ENCODE peak calls at places on chromosome 21, in four cellular contexts. R is pancreas, O is body of pancreas, H is small intestine. N is an unnamed sample.

GRCh38 chr21:16455526-16455925 is 725.7 kb downstream of the USP25 start:
- DNase-seq in H (no peak), O (no peak), R (no peak), N (no peak)

GRCh38 chr21:33587792-33588484 is 546 bp downstream of the DONSON start:
- DNase-seq in O (peak), R (peak), H (peak), N (peak)

GRCh38 chr21:41641821-41642368 is 125.0 kb downstream of the RIPK4 start:
- DNase-seq in R (no peak), O (peak), H (no peak), N (peak)

GRCh38 chr21:33383056-33383888 is 19.9 kb upstream of the IFNGR2 start:
- DNase-seq in R (peak), H (peak), O (peak), N (peak)

GRCh38 chr21:41692216-41692615 is 74.6 kb downstream of the RIPK4 start:
- DNase-seq in O (no peak), R (no peak), H (no peak), N (peak)

GRCh38 chr21:32403201-32403701 is 9.3 kb upstream of the EVA1C start:
- DNase-seq in H (peak), O (peak), R (peak), N (peak)

GRCh38 chr21:17682924-17683323 is 70.2 kb upstream of the BTG3 start:
- DNase-seq in O (no peak), R (no peak), H (no peak), N (no peak)

GRCh38 chr21:42063206-42063577 is 7.9 kb upstream of the UMODL1 start:
- DNase-seq in H (peak), R (no peak), O (peak), N (no peak)

GRCh38 chr21:40846057-40846456 is 901 bp downstream of the DSCAM start:
- DNase-seq in H (no peak), O (no peak), R (no peak), N (no peak)

GRCh38 chr21:14545906-14546480 is at the start of gene SAMSN1:
- DNase-seq in H (peak), O (peak), R (peak), N (no peak)

GRCh38 chr21:28627691-28628090 is 365.0 kb downstream of the LTN1 start:
- DNase-seq in R (no peak), H (no peak), O (no peak), N (no peak)

DNA sequence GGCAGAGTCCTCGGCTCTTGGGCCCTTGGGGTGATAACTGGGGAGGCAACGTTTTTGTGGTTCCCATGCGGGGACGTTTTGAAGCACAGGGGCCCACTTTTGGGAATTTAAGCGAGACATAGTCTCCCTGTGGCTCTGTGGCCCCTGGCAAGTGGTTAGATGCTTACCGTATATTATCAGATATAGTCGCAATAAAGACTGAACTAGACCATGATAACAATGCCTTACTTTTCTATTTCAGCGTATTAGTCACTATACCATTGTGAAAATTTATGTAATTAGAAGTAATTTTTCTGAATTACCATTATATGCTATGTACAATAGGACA is 538 bp upstream of the RCAN1 start:
- DNase-seq in R (no peak), H (no peak), O (no peak), N (no peak)
- H3K27ac ChIP-seq in R (peak), H (peak), O (peak), N (no peak)

GRCh38 chr21:31340942-31341487 is 3.0 kb downstream of the TIAM1 start:
- DNase-seq in O (no peak), R (no peak), H (no peak), N (no peak)

GRCh38 chr21:31342328-31342727 is 1.7 kb downstream of the TIAM1 start:
- DNase-seq in O (no peak), H (no peak), R (no peak), N (no peak)

GRCh38 chr21:31340499-31340898 is 3.6 kb downstream of the TIAM1 start:
- DNase-seq in R (no peak), O (no peak), H (no peak), N (no peak)

GRCh38 chr21:31343680-31344480 is at the start of gene TIAM1:
- DNase-seq in O (peak), R (peak), H (peak), N (peak)

DNA sequence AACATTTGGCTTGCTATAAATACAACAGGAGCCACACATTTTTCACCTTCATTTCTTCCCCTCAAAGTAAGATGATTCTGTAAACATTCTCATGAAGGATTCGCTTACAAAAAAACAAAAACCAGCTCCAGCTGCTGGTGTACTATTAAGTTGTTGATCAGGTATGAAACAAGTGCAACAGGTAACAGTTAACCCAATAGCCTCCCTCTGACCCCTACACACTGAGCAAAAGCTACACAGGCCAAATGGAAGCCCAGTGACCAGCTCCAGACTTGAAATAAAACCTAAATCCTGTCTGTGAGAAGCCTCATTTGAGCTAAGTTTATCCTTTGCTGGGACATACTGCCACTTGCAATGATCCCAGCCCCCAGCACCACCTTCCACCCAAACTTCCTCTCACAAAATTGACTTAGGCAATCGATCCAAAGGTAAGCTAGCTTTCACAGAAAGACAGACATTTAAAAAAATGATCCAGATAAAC is 991 bp downstream of the TIAM1 start:
- DNase-seq in R (no peak), H (no peak), O (no peak), N (no peak)
- H3K27ac ChIP-seq in R (no peak), H (no peak), O (no peak), N (peak)

GRCh38 chr21:45474323-45474950 is 67.8 kb downstream of the SLC19A1 start:
- DNase-seq in O (no peak), H (no peak), R (no peak), N (no peak)
- H3K27ac ChIP-seq in O (no peak), H (no peak), R (no peak), N (no peak)

DNA sequence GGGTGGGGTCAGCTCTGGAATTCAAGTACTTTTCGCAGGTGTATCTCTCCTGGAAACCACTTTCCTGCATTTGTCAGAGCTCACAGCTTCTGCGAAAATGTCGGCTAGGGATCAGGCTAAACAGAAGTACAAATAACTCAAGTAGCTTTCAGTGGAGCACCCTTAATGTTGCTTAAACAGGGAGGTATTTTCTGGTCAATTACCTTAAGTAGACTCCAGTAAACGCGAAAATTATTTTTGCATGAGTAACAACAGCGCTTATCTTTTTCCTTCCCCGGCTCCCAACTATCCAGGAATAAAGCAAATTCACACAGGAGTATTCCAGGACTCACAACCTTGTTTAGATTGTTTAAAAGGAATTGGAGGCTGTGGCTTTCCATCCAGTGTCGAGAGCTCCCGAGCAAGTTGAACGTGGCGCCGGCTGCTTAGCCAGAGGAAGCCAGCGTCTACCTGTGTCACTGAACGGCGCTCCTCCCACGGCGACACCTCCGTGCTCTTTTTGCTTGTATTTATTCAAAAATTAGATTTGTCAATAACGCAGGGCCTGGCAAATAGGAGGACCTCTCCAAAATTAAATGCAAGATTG is 7.3 kb upstream of the SIM2 start:
- DNase-seq in O (no peak), H (no peak), R (no peak), N (no peak)
- H3K27ac ChIP-seq in O (no peak), H (no peak), R (no peak), N (no peak)

GRCh38 chr21:34973685-34974084 is 75.4 kb downstream of the RUNX1 start:
- DNase-seq in O (no peak), H (no peak), R (no peak), N (no peak)

GRCh38 chr21:34977333-34977732 is 71.8 kb downstream of the RUNX1 start:
- DNase-seq in O (no peak), H (no peak), R (no peak), N (no peak)

GRCh38 chr21:34971656-34972055 is 77.4 kb downstream of the RUNX1 start:
- DNase-seq in O (no peak), H (no peak), R (no peak), N (no peak)

GRCh38 chr21:34970566-34970965 is 78.5 kb downstream of the RUNX1 start:
- DNase-seq in R (no peak), O (no peak), H (no peak), N (no peak)

DNA sequence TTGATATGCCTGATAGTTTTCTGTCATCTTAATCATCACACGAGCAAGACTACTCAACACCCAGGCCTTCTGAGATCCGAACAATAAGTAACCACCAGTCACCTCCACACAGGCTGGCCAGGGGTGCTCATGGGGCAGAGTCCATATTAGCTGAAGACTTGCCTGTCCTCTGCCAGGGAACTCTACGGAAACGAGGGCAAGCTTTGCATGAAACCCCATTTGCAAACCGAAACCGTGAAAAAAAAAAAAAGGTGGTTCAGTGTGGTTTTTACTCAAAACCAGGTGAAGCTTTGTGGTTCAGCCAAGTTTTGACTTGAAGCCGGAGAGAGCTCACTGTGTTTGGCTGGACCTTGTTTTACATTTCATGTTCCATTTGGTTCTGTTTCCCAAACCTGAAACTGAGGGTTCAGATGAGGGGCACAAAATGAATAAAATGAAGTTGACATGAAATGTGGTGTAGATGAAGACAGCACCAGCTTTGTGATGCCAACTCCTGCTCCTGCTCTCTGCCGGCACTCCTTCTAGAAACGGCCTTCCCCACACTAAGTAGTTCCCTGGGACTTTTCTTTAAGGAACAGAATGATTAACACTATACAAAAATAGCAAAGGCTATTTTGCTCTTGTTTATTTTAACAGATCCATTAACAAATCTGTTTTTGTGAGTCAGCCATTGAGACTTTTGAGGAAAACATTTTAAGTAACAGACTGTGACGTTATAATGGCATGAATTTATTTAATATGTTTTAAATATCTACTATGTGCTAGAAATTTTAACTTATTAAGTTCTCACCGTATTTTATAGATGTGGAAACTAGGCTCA is 74.7 kb downstream of the RUNX1 start:
- DNase-seq in H (peak), O (no peak), R (no peak), N (peak)
- H3K27ac ChIP-seq in H (no peak), O (no peak), R (no peak), N (peak)

GRCh38 chr21:38930065-38930464 is 124.3 kb downstream of the ETS2 start:
- DNase-seq in O (no peak), R (no peak), H (no peak), N (no peak)
- H3K27ac ChIP-seq in O (no peak), R (no peak), H (no peak), N (peak)

GRCh38 chr21:34701726-34702125 is 32.9 kb downstream of the CLIC6 start:
- DNase-seq in O (no peak), R (no peak), H (no peak), N (no peak)

GRCh38 chr21:34705032-34705431 is 36.2 kb downstream of the CLIC6 start:
- DNase-seq in O (no peak), R (no peak), H (no peak), N (no peak)

GRCh38 chr21:34704119-34704518 is 35.3 kb downstream of the CLIC6 start:
- DNase-seq in O (no peak), H (no peak), R (no peak), N (no peak)

GRCh38 chr21:34702341-34702807 is 33.6 kb downstream of the CLIC6 start:
- DNase-seq in H (no peak), R (no peak), O (peak), N (no peak)

DNA sequence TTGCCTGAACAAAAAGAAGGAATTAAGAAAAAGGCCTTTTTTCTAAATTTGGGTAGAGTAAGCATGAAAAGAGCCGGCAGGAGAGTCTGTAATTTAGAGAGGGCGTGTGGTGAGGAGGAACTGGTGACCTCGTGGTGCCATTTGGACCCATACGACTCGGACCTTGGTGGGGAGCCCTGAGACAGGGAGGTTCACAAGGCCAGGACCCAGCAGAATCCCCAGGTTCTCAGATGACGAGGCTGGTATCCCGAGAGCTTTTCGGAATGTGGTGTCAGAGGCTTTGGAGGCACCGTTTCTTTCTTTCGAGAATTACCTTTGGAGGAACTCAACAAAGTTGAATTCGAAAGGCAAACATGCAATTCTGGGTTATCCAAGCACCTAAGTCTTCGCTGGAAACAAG is 34.8 kb downstream of the CLIC6 start:
- DNase-seq in O (no peak), R (no peak), H (no peak), N (no peak)
- H3K27ac ChIP-seq in O (no peak), R (no peak), H (no peak), N (no peak)

GRCh38 chr21:44057055-44057454 is 44.9 kb downstream of the TRAPPC10 start:
- DNase-seq in H (no peak), O (no peak), R (no peak), N (no peak)

GRCh38 chr21:44052071-44052829 is 40.1 kb downstream of the TRAPPC10 start:
- DNase-seq in H (no peak), O (peak), R (no peak), N (no peak)

GRCh38 chr21:44053567-44053966 is 41.5 kb downstream of the TRAPPC10 start:
- DNase-seq in O (no peak), H (no peak), R (no peak), N (no peak)

GRCh38 chr21:44052830-44053226 is 40.7 kb downstream of the TRAPPC10 start:
- DNase-seq in R (no peak), O (no peak), H (no peak), N (no peak)

DNA sequence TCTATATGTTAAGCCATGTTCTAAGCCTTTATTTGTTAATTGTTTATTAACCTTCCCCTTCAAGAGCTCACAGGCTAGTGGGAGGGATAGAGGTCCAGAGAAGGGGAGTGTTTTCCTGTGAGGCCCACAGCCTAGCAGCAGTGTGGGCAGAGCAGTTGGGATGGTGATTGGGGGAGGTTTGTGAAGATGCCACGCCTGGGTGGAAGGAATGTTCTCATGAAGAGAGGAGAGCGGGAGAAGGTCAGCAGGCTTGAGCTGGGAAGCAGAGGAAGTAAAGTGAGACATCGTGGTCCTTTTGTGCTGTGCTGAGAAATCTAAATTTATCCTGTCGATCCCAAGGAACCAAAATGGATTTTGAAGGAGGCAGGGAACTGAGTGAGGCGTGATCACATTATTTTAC is 42.6 kb downstream of the TRAPPC10 start:
- DNase-seq in H (no peak), O (no peak), R (no peak), N (peak)
- H3K27ac ChIP-seq in H (no peak), O (no peak), R (no peak), N (peak)

GRCh38 chr21:26117972-26118367 is 52.6 kb downstream of the APP start:
- DNase-seq in H (no peak), R (no peak), O (no peak), N (no peak)

GRCh38 chr21:26118928-26119540 is 51.5 kb downstream of the APP start:
- DNase-seq in R (no peak), O (no peak), H (no peak), N (no peak)

GRCh38 chr21:26119906-26120305 is 50.7 kb downstream of the APP start:
- DNase-seq in R (no peak), H (no peak), O (no peak), N (no peak)

GRCh38 chr21:26123012-26123411 is 47.6 kb downstream of the APP start:
- DNase-seq in O (no peak), R (no peak), H (no peak), N (no peak)

DNA sequence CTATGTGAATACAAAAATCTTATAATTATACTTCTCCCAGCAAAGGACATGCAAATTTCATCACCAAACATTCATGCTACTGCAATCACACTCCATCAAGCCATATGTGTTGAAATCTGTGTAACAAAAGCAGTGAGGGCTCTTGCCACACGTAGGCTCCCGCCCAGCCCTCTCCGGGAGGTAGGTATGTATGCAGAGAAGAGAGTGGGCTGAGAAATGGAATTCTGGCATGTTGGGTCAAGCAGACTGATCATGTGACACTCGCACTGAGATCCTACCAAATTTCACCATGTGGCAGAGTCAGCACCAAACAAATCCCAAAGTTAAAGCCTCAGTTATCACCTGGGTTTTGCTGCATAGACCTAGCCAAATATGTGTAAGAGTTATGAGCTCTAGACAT is 49.7 kb downstream of the APP start:
- DNase-seq in R (no peak), O (no peak), H (no peak), N (no peak)
- H3K27ac ChIP-seq in R (no peak), O (no peak), H (no peak), N (no peak)